ENCODE peak calls at places on chromosomes 16 and 17, in seven cellular contexts. S is AG09309, C is body of pancreas, W is heart left ventricle, U is IMR-90, M is epithelial cell of esophagus, Q is fibroblast of lung. P is an unnamed sample.
A peak's percentile ranks its signal among the peaks of the same experiment; 100 is the strongest.

GRCh38 chr17:68310141-68310540 is 18.8 kb downstream of the ARSG start:
- DNase-seq in Q (peak; percentile 19), M (no peak), S (no peak), C (no peak), U (no peak), W (no peak), P (peak; percentile 38)

GRCh38 chr16:979106-979505 is 2.5 kb upstream of the SOX8 start:
- DNase-seq in C (no peak), S (no peak), U (no peak), M (no peak), Q (no peak), W (no peak), P (no peak)

GRCh38 chr17:15966183-15966878 is 21.4 kb downstream of the ADORA2B start:
- DNase-seq in M (peak; percentile 52), S (no peak), U (peak; percentile 35), Q (peak; percentile 52), W (no peak), C (peak; percentile 31), P (peak; percentile 76)

GRCh38 chr17:37220609-37220953 is 155.2 kb upstream of the C17orf78 start:
- DNase-seq in U (peak; percentile 54), W (no peak), M (peak; percentile 26), Q (no peak), C (no peak), S (no peak), P (peak; percentile 75)

GRCh38 chr17:71085238-71086033 is 916.1 kb downstream of the KCNJ2 start:
- DNase-seq in M (peak; percentile 29), S (no peak), U (no peak), Q (no peak), C (peak; percentile 25), W (no peak), P (no peak)

GRCh38 chr16:79954920-79955705 is 354.6 kb upstream of the MAF start:
- DNase-seq in M (no peak), C (no peak), S (no peak), Q (no peak), W (no peak), U (no peak), P (no peak)

GRCh38 chr17:38970128-38970527 is 2.9 kb upstream of the FBXO47 start:
- DNase-seq in Q (no peak), W (no peak), C (no peak), S (no peak), U (no peak), M (no peak), P (no peak)

GRCh38 chr16:68486671-68487495 is 38.6 kb upstream of the SMPD3 start:
- DNase-seq in W (no peak), U (no peak), S (no peak), Q (no peak), M (no peak), C (no peak), P (no peak)

GRCh38 chr16:23755484-23755809 is 621 bp downstream of the CHP2 start:
- DNase-seq in Q (no peak), M (no peak), U (no peak), S (no peak), C (no peak), W (no peak), P (no peak)

GRCh38 chr17:73349138-73349537 is 37.3 kb upstream of the CDC42EP4 start:
- DNase-seq in M (no peak), Q (no peak), W (no peak), C (no peak), U (no peak), S (no peak), P (peak; percentile 34)

GRCh38 chr16:52676951-52677350 is 130.0 kb upstream of the TOX3 start:
- DNase-seq in M (peak; percentile 6), S (no peak), Q (no peak), U (no peak), C (no peak), W (no peak), P (no peak)

GRCh38 chr16:10578474-10579316 is 1.7 kb downstream of the EMP2 start:
- DNase-seq in M (peak; percentile 48), Q (peak; percentile 48), U (no peak), C (peak; percentile 23), W (no peak), S (no peak), P (no peak)

GRCh38 chr17:77619851-77620250 is 338.7 kb upstream of the TNRC6C start:
- DNase-seq in Q (peak; percentile 89), U (peak; percentile 86), M (peak; percentile 70), S (no peak), C (no peak), W (no peak), P (peak; percentile 91)

GRCh38 chr17:76948726-76949342 is 80.6 kb downstream of the MGAT5B start:
- DNase-seq in W (no peak), M (no peak), Q (no peak), C (no peak), S (no peak), U (no peak), P (no peak)

GRCh38 chr17:9350083-9350482 is 225.5 kb downstream of the STX8 start:
- DNase-seq in Q (peak; percentile 96), U (peak; percentile 98), C (no peak), S (peak; percentile 88), M (peak; percentile 90), W (no peak), P (peak; percentile 95)

GRCh38 chr16:19655242-19655777 is 62.7 kb downstream of the KNOP1 start:
- DNase-seq in M (no peak), Q (no peak), U (no peak), S (no peak), C (no peak), W (no peak), P (no peak)

DNA sequence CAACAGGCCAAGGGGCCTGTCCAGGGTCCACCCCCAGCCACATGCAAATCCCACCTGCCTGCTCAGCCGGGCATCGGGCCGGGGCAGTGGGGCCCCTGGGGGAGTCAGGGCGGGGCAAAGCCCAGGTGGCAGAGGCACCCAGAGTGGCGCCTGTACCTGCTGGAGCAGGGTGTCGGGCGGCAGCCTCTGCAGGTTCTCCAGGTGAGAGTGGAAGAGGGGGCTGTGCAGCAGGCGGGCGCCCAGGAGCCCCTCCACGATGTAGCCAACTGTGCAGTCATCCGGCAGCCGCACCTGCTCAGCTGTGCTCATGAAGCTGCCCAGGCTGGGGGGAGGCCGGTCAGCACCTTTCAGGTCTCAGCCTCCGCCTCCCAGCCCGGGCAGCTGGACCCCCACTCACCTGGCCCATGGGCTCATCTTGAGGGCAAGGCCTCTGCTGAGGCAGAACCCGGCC is 2.1 kb downstream of the RFNG start:
- DNase-seq in M (no peak), S (no peak), W (no peak), C (no peak), Q (no peak), U (no peak), P (no peak)
- H3K4me3 ChIP-seq in M (no peak overlapping the region), S (no peak overlapping the region), W (no peak overlapping the region), C (no peak overlapping the region), Q (no peak overlapping the region), U (no peak overlapping the region), P (no peak overlapping the region)

GRCh38 chr16:4570688-4571321 is 14.7 kb downstream of the C16orf96 start:
- DNase-seq in S (no peak), M (no peak), U (no peak), Q (no peak), C (no peak), W (no peak), P (no peak)
- H3K4me3 ChIP-seq in S (no peak overlapping the region), M (no peak overlapping the region), U (no peak overlapping the region), Q (no peak overlapping the region), C (no peak overlapping the region), W (no peak overlapping the region), P (no peak overlapping the region)

GRCh38 chr17:34257299-34257985 is 2.4 kb downstream of the CCL2 start:
- DNase-seq in C (no peak), W (no peak), Q (peak; percentile 69), U (peak; percentile 35), M (no peak), S (no peak), P (no peak)

GRCh38 chr17:34254146-34254545 is 939 bp upstream of the CCL2 start:
- DNase-seq in C (no peak), Q (peak; percentile 97), S (peak; percentile 78), W (no peak), M (no peak), U (peak; percentile 83), P (peak; percentile 55)

GRCh38 chr17:34254651-34255380 is at the start of gene CCL2:
- DNase-seq in C (peak; percentile 44), W (peak; percentile 83), Q (peak; percentile 90), U (peak; percentile 85), M (peak; percentile 32), S (no peak), P (peak; percentile 71)

GRCh38 chr17:34255381-34255732 is 272 bp downstream of the CCL2 start:
- DNase-seq in M (no peak), C (no peak), U (no peak), W (no peak), S (no peak), Q (peak; percentile 68), P (no peak)

DNA sequence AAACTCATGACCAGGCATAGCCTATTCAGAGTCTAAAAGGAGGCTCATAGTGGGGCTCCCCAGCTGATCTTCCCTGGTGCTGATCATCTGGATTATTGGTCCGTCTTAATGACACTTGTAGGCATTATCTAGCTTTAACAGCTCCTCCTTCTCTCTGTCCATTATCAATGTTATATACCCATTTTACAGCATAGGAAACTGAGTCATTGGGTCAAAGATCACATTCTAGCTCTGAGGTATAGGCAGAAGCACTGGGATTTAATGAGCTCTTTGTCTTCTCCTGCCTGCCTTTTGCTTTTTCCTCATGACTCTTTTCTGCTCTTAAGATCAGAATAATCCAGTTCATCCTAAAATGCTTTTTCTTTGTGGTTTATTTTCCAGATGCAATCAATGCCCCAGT is 756 bp downstream of the CCL2 start:
- DNase-seq in C (no peak), S (no peak), W (no peak), Q (no peak), M (no peak), U (no peak), P (no peak)
- H3K4me3 ChIP-seq in C (no peak overlapping the region), S (peak overlapping the region; percentile 56), W (no peak overlapping the region), Q (peak overlapping the region; percentile 51), M (no peak overlapping the region), U (peak overlapping the region; percentile 47), P (peak overlapping the region; percentile 42)

GRCh38 chr17:57466042-57466471 is 209.7 kb downstream of the MSI2 start:
- DNase-seq in C (no peak), S (no peak), Q (no peak), W (no peak), M (no peak), U (no peak), P (no peak)

GRCh38 chr17:57467226-57467625 is 210.9 kb downstream of the MSI2 start:
- DNase-seq in C (no peak), M (no peak), U (no peak), W (no peak), Q (no peak), S (no peak), P (no peak)

GRCh38 chr17:57467801-57468200 is 211.5 kb downstream of the MSI2 start:
- DNase-seq in M (no peak), S (no peak), Q (no peak), U (no peak), W (no peak), C (no peak), P (no peak)

GRCh38 chr17:57464191-57464864 is 208.0 kb downstream of the MSI2 start:
- DNase-seq in M (no peak), S (no peak), U (no peak), Q (no peak), C (no peak), W (peak; percentile 58), P (no peak)

DNA sequence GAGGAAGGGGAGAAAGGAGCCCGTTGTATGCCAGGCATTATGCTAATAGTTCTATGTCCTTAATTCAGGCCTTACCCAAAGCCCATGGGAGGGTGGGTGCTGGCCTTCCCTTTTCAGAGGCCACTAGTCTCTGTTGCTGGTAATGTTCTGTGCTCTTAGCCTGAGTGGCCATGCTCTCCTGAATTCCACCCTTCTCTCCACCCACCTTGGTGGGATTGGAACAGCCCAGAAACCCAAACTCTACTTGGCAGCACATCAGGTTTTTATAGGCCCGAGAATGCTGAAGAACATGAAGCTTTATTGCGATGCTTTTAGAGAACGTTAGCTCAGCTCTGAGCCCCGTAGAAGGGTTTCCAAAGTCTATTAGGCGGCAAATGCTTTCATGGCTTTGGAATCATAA is 209.2 kb downstream of the MSI2 start:
- DNase-seq in Q (peak; percentile 50), S (no peak), U (no peak), M (no peak), W (no peak), C (no peak), P (no peak)
- H3K4me3 ChIP-seq in Q (no peak overlapping the region), S (no peak overlapping the region), U (no peak overlapping the region), M (no peak overlapping the region), W (no peak overlapping the region), C (no peak overlapping the region), P (no peak overlapping the region)